ENCODE peak calls at places on chromosomes 5 and 9, in four cellular contexts. U is Panc1, L is stomach, N is body of pancreas. V is an unnamed sample.

GRCh38 chr5:127296321-127296720 is 5.7 kb downstream of the MEGF10 start:
- DNase-seq in U (no peak), L (no peak), N (no peak), V (no peak)

GRCh38 chr9:121902483-121903135 is 190.5 kb downstream of the TTLL11 start:
- DNase-seq in U (no peak), L (no peak), N (peak), V (no peak)

GRCh38 chr9:2158729-2159128 is 143.6 kb downstream of the SMARCA2 start:
- DNase-seq in U (no peak), L (no peak), N (no peak), V (no peak)

GRCh38 chr9:1443450-1443849 is 393.3 kb downstream of the DMRT2 start:
- DNase-seq in U (no peak), L (no peak), N (no peak), V (no peak)

GRCh38 chr5:148084269-148084668 is 20.5 kb downstream of the SPINK5 start:
- DNase-seq in U (no peak), L (no peak), N (no peak), V (no peak)

GRCh38 chr5:63959177-63959982 is 2.9 kb downstream of the HTR1A start:
- DNase-seq in U (no peak), L (no peak), N (peak), V (no peak)

GRCh38 chr5:179293276-179293675 is 52.0 kb downstream of the ADAMTS2 start:
- DNase-seq in U (no peak), L (no peak), N (no peak), V (no peak)

GRCh38 chr5:77707786-77708185 is 68.4 kb downstream of the TBCA start:
- DNase-seq in U (no peak), L (no peak), N (no peak), V (no peak)

GRCh38 chr5:33781286-33781685 is 110.5 kb downstream of the ADAMTS12 start:
- DNase-seq in U (no peak), L (no peak), N (peak), V (no peak)

GRCh38 chr5:141040093-141040762 is 10.9 kb upstream of the PCDHB1 start:
- DNase-seq in U (peak), L (no peak), N (peak), V (no peak)
- TF ChIP-seq CTCF in U (peak), L (no peak), N (peak), V (peak)

GRCh38 chr9:124219290-124219605 is 38.5 kb upstream of the NEK6 start:
- DNase-seq in U (no peak), L (no peak), N (no peak), V (no peak)

GRCh38 chr9:124222918-124223720 is 34.6 kb upstream of the NEK6 start:
- DNase-seq in U (no peak), L (peak), N (peak), V (peak)

GRCh38 chr9:124220551-124221451 is 36.9 kb upstream of the NEK6 start:
- DNase-seq in U (no peak), L (peak), N (peak), V (peak)

GRCh38 chr9:124222109-124222508 is 35.6 kb upstream of the NEK6 start:
- DNase-seq in U (no peak), L (no peak), N (no peak), V (no peak)

DNA sequence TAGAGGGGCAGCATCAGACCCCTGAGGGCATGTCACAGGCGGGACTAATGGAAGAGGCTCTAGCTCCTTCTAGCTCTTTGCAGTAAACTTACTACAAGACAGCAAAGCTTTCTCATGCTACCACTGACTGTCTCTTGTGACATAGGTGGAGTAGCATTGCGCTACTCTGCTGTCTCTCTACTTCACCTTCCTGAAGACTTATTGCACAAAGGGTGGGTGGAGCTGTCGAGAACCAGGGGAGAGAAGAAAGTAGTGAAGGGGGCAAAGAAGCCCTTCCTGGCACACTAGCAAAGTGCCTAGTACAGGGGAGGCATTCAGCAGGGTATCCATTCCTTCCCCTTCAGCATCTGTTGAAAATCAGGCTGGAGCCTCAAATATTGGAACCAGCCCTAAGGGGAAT is 36.1 kb upstream of the NEK6 start:
- DNase-seq in U (no peak), L (no peak), N (no peak), V (no peak)
- H3K4me3 ChIP-seq in U (no peak), L (no peak), N (no peak), V (no peak)

GRCh38 chr9:117616436-117616835 is 87.8 kb upstream of the TLR4 start:
- DNase-seq in U (no peak), L (no peak), N (peak), V (no peak)

GRCh38 chr9:117624106-117624505 is 80.1 kb upstream of the TLR4 start:
- DNase-seq in U (no peak), L (no peak), N (no peak), V (no peak)

GRCh38 chr9:117625154-117625553 is 79.0 kb upstream of the TLR4 start:
- DNase-seq in U (no peak), L (no peak), N (no peak), V (no peak)

GRCh38 chr9:117622347-117622746 is 81.9 kb upstream of the TLR4 start:
- DNase-seq in U (no peak), L (no peak), N (no peak), V (no peak)
- TF ChIP-seq CTCF in U (peak), L (no peak), N (no peak), V (no peak)

GRCh38 chr5:57783693-57784092 is 301.1 kb upstream of the ACTBL2 start:
- DNase-seq in U (no peak), L (no peak), N (no peak), V (no peak)
- H3K4me3 ChIP-seq in U (no peak), L (no peak), N (no peak), V (no peak)

DNA sequence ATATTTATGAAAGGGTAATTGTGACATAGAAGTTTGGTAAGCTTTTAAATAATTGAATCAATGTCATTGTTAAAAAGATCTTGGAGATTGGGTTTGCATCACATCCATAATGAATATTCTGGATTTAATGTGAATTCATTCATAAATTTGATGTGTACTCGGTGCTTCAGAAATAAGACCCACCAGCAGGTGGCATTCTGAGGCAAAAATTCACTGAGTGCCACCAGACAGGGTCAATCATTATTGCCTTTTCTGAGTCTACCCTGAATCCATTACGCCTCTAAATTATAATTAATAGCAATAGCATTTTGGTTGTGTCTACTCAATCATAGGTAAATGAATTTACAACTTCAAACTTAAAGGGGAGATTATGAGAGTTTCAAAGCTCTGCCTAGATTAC is 1.0 kb downstream of the TRPC7 start:
- DNase-seq in U (no peak), L (no peak), N (no peak), V (no peak)
- TF ChIP-seq CTCF in U (peak), L (no peak), N (no peak), V (peak)

GRCh38 chr9:72476617-72477375 is 44.6 kb upstream of the TMC1 start:
- DNase-seq in U (peak), L (peak), N (peak), V (no peak)
- H3K4me3 ChIP-seq in U (no peak), L (no peak), N (no peak), V (no peak)

DNA sequence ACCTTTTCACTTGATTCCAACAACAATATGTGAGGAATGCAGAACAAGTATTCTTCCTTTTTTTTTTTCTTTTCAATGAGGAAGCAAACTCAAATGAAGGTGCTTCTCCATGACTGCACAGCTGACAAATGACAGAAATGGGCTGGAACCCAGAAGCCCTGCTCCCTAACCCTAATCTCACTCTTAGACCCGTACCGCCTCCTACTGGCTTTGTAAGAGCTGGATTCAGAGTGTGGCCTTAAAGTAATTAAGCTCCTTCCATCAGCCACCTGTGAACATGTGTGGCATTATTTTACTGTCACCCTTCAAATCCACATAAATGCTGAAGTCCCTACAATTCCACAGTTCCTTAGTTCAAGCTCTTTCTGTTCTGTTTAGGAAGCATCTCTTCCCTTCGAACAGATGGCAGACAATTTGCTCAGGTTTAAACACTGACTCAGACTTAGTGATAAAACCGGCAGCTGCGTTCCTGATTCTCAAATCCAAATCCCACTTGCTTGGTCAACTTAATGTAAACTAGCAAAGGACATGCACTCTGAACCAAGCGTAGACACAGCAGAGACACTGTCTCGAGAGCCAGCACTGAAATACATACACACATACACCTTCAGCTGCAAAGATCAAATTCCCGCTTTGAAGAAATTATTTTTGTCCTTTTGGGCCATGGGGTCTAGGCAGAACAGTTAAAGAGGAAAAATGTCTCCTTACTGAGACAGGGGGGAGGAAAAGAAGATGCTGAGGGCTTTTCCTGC is 316.7 kb upstream of the TLE4 start:
- DNase-seq in U (no peak), L (no peak), N (no peak), V (no peak)
- TF ChIP-seq CTCF in U (peak), L (no peak), N (no peak), V (peak)

GRCh38 chr5:138874241-138874640 is 894 bp downstream of the LRRTM2 start:
- DNase-seq in U (no peak), L (no peak), N (no peak), V (no peak)
- H3K4me3 ChIP-seq in U (no peak), L (no peak), N (no peak), V (no peak)

DNA sequence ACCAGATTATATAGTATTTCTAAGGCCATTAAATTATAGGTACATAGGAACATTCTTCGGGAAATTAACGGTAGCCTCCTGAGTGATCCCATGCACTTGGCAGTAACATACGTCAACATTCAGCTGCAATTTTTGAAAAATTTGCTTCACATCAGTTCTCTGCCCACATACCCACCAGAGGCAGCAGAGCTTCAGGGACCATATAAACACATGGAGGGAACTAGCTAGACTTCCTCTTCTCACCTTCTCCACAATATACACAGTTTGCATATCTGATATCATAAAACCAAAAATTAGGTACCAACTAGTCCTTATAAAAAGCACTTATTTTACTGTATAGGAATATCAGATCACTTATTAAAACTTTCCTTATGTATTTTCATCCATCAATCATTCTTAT is 4.8 kb downstream of the PSIP1 start:
- DNase-seq in U (no peak), L (no peak), N (no peak), V (no peak)
- TF ChIP-seq CTCF in U (no peak), L (no peak), N (no peak), V (no peak)

GRCh38 chr5:73437126-73438047 is 11.2 kb downstream of the FOXD1 start:
- DNase-seq in U (no peak), L (no peak), N (no peak), V (peak)
- H3K4me3 ChIP-seq in U (peak), L (peak), N (no peak), V (peak)

V was measured in LNCaP clone FGC.